ENCODE peak calls at places on chromosome 14, in six cellular contexts. R, S, H, D, V and W are unnamed samples.
A peak's percentile ranks its signal among the peaks of the same experiment; 100 is the strongest.

GRCh38 chr14:36690301-36691020 is 28.8 kb downstream of the PAX9 start:
- DNase-seq in D (no peak), V (no peak), R (peak; percentile 33), H (no peak), S (no peak), W (no peak)

GRCh38 chr14:76376001-76376404 is at the start of gene ESRRB:
- DNase-seq in D (no peak), S (no peak), H (no peak), R (peak; percentile 36), V (peak; percentile 65), W (no peak)

GRCh38 chr14:95614335-95614734 is 71.9 kb upstream of the TCL1B start:
- DNase-seq in H (no peak), R (no peak), D (no peak), S (no peak), V (no peak), W (no peak)

GRCh38 chr14:35231207-35231755 is 60.9 kb upstream of the PSMA6 start:
- DNase-seq in V (no peak), R (no peak), D (no peak), H (no peak), S (no peak), W (no peak)

GRCh38 chr14:28671425-28671824 is 95.2 kb upstream of the FOXG1 start:
- DNase-seq in V (no peak), D (no peak), H (no peak), R (peak; percentile 32), S (no peak), W (no peak)

GRCh38 chr14:91980157-91980556 is 32.7 kb upstream of the FBLN5 start:
- DNase-seq in S (no peak), H (no peak), V (peak; percentile 75), D (no peak), R (peak; percentile 95), W (no peak)

GRCh38 chr14:101964297-101965144 is at the start of gene DYNC1H1:
- DNase-seq in V (peak; percentile 73), H (peak; percentile 77), S (peak; percentile 89), D (peak; percentile 81), R (peak; percentile 87), W (peak; percentile 97)

GRCh38 chr14:66501592-66501991 is 6.4 kb upstream of the GPHN start:
- DNase-seq in V (no peak), D (no peak), R (no peak), H (no peak), S (no peak), W (no peak)

GRCh38 chr14:105065280-105066228 is at the start of gene GPR132:
- DNase-seq in H (peak; percentile 61), S (no peak), R (no peak), D (peak; percentile 84), V (no peak), W (no peak)

GRCh38 chr14:31286456-31287293 is 79.1 kb upstream of the HECTD1 start:
- DNase-seq in D (no peak), V (peak; percentile 50), R (no peak), H (no peak), S (no peak), W (no peak)

GRCh38 chr14:92613008-92613658 is 99.6 kb downstream of the RIN3 start:
- DNase-seq in D (no peak), R (peak; percentile 34), V (no peak), H (no peak), S (no peak), W (peak; percentile 30)

GRCh38 chr14:73463411-73463810 is 5.1 kb upstream of the NUMB start:
- DNase-seq in D (no peak), R (peak; percentile 64), S (peak; percentile 73), H (peak; percentile 32), V (no peak), W (peak; percentile 22)

GRCh38 chr14:54278665-54279295 is 118.0 kb upstream of the CDKN3 start:
- DNase-seq in D (peak; percentile 10), S (no peak), H (no peak), R (no peak), V (no peak), W (no peak)

GRCh38 chr14:68978550-68978911 is 571 bp downstream of the ACTN1 start:
- DNase-seq in H (no peak), R (peak; percentile 63), D (no peak), S (peak; percentile 67), V (no peak), W (peak; percentile 72)

GRCh38 chr14:52395728-52396127 is 81.6 kb downstream of the PTGER2 start:
- DNase-seq in R (no peak), D (no peak), S (no peak), V (no peak), H (no peak), W (no peak)

GRCh38 chr14:74400328-74400727 is 25.7 kb downstream of the SYNDIG1L start:
- DNase-seq in R (no peak), V (peak; percentile 4), D (no peak), S (no peak), H (no peak), W (no peak)

GRCh38 chr14:75724414-75725204 is 63.6 kb downstream of the TTLL5 start:
- DNase-seq in R (no peak), D (no peak), S (no peak), V (no peak), H (no peak), W (peak; percentile 60)

GRCh38 chr14:29039171-29039570 is 272.6 kb downstream of the FOXG1 start:
- DNase-seq in D (no peak), H (no peak), S (no peak), R (no peak), V (no peak), W (no peak)

GRCh38 chr14:100575266-100575995 is 11.8 kb downstream of the BEGAIN start:
- DNase-seq in S (no peak), R (no peak), V (no peak), D (no peak), H (no peak), W (no peak)

GRCh38 chr14:40252817-40253447 is 820.7 kb upstream of the FBXO33 start:
- DNase-seq in H (no peak), V (peak; percentile 7), R (no peak), D (no peak), S (no peak), W (no peak)

GRCh38 chr14:77498984-77499527 is 440 bp upstream of the ISM2 start:
- DNase-seq in S (no peak), H (no peak), R (no peak), V (no peak), D (no peak), W (no peak)

GRCh38 chr14:105490318-105490571 is 801 bp upstream of the TEDC1 start:
- DNase-seq in S (no peak), H (no peak), V (no peak), D (no peak), R (no peak), W (peak; percentile 65)

GRCh38 chr14:64918216-64918615 is 4.0 kb downstream of the CHURC1 start:
- DNase-seq in V (no peak), D (no peak), S (no peak), R (no peak), H (no peak), W (no peak)

GRCh38 chr14:50364792-50365191 is 31.9 kb downstream of the CDKL1 start:
- DNase-seq in V (peak; percentile 21), R (peak; percentile 43), S (no peak), D (no peak), H (no peak), W (no peak)

GRCh38 chr14:66315098-66315497 is 171.1 kb upstream of the CCDC196 start:
- DNase-seq in D (no peak), H (no peak), R (no peak), V (no peak), S (no peak), W (no peak)

GRCh38 chr14:52015411-52016030 is 26.2 kb downstream of the RTRAF start:
- DNase-seq in H (no peak), R (no peak), V (peak; percentile 19), S (no peak), D (no peak), W (no peak)

GRCh38 chr14:61406670-61407069 is 85.3 kb downstream of the PRKCH start:
- DNase-seq in R (no peak), V (no peak), H (no peak), D (no peak), S (no peak), W (no peak)

GRCh38 chr14:23613242-23614070 is 22.7 kb upstream of the DHRS2 start:
- DNase-seq in D (no peak), H (no peak), R (no peak), S (no peak), V (no peak), W (no peak)
- H3K27ac ChIP-seq in D (no peak overlapping the region), H (no peak overlapping the region), R (no peak overlapping the region), S (no peak overlapping the region), V (no peak overlapping the region), W (no peak overlapping the region)

DNA sequence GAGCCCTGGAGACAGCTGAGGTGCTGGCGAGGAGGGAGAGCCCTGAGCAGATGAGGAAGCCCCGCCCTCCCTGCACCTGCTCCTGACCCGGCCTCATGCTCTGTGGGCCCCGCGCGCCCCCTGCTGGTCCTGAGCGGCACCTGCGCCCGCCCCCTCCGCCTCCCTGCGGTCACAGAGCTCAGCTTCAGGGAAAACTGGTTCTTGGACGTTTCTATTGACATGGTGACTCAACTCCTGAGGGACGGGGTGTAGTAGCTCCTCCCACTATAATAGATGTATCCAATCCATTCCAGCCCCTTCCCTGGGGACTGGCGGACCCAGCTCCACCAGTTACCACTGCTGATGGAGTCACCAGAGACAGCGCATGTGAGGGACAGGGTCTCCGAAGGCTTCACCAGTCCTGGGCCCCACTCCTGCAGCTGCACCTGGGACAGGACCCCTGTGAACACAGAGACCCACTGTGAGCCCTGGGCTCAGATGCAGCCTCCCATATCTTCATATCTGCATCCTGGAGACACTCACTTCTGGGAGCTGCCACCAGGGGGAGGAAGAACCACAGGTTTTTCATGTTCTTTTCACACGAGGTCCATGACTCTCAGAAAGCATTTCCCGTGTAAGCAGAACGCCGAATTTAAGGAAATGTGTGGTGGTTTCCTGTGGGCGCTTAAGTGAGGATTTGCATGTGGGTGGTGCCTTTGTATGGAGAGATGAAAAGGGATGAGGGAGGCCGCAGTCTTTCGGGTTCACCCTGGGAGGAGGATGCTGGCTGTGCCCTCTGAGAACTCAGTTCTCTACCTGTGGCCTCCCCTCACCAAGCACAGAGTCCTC is 1346.5 kb downstream of the TMEM121 start:
- DNase-seq in D (peak; percentile 54), H (no peak), R (peak; percentile 74), V (no peak), S (no peak), W (peak; percentile 14)
- TF ChIP-seq CTCF in D (peak; percentile 46), H (no peak), R (peak; percentile 20), V (peak; percentile 40), S (no peak), W (no peak)

DNA sequence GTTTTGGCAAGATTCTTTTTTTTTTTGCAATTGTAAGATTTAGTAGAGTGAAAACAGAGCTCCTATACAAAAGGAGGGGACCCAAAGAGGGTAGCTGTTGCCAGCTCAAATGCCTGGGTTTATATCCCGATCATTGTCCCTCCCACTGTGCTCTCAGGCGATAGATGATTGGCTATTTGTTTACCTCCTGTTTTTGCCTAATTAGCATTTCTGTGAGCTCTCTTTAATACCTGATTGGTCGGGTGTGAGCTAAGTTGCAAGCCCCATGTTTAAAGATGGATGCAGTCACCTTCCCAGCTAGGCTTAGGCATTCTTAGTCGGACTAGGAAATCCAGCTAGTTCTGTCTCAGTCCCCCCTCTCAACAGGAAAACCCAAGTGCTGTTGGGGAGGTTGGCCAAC is 1.9 kb downstream of the EXOC3L4 start:
- DNase-seq in R (no peak), S (no peak), V (no peak), H (no peak), D (no peak), W (no peak)
- H3K27ac ChIP-seq in R (no peak overlapping the region), S (no peak overlapping the region), V (no peak overlapping the region), H (no peak overlapping the region), D (no peak overlapping the region), W (no peak overlapping the region)

DNA sequence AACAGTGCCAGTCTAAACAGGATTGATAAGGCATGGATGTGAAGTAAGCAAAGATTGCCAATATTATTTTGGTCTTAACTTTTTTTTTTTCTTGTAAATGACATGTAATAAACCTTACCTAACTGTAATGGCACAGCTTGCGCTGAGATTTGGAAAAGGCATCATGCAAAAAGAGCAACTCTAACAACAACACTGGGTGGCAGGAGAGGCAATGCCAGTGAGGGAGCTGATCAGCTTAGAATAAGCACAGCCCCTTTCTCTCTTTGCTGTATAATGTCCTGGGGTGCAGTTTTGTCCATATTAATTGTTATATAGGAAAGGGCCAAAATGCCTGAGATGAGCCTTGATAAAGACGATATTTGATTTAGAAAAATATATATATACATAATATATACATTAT is 1589.7 kb upstream of the FLRT2 start:
- DNase-seq in R (no peak), V (no peak), H (no peak), S (no peak), D (no peak), W (no peak)
- TF ChIP-seq CTCF in R (no peak), V (no peak), H (no peak), S (no peak), D (no peak), W (no peak)